ENCODE peak calls at places on chromosomes 13 and 19, in ten cellular contexts. A is AG09309, E is tibial artery, U is neural progenitor cell, Y is psoas muscle, M is fibroblast of the aortic adventitia, S is lung, V is mucosa of descending colon, R is IMR-90, D is cardiac fibroblast. Z is an unnamed sample.

GRCh38 chr13:40137400-40137799 is 481.9 kb downstream of the COG6 start:
- DNase-seq in Y (no peak), R (no peak), V (no peak), D (no peak), E (no peak), A (no peak), U (no peak), M (no peak), S (no peak), Z (no peak)

GRCh38 chr13:112859817-112860190 is 109.2 kb upstream of the MCF2L start:
- DNase-seq in S (no peak), Y (no peak), D (peak), M (peak), E (no peak), U (no peak), R (peak), V (peak), A (no peak), Z (peak)

GRCh38 chr13:73168226-73168992 is 109.6 kb downstream of the KLF5 start:
- DNase-seq in S (no peak), U (no peak), D (peak), M (peak), R (peak), A (no peak), V (no peak), Y (no peak), E (no peak), Z (no peak)

GRCh38 chr19:35744688-35745327 is 410 bp downstream of the U2AF1L4 start:
- DNase-seq in A (peak), M (peak), D (peak), R (peak), Y (peak), E (peak), S (peak), V (peak), U (peak), Z (peak)

GRCh38 chr19:7533281-7533819 is 2.2 kb upstream of the PNPLA6 start:
- DNase-seq in S (peak), E (peak), M (peak), A (no peak), D (peak), R (peak), V (no peak), U (peak), Y (peak), Z (peak)

GRCh38 chr19:33175886-33176669 is 18.1 kb upstream of the LRP3 start:
- DNase-seq in Y (no peak), U (peak), R (peak), D (no peak), A (no peak), S (no peak), V (no peak), E (no peak), M (peak), Z (peak)

GRCh38 chr13:113836917-113837553 is 26.8 kb downstream of the GAS6 start:
- DNase-seq in S (no peak), M (peak), E (peak), Y (peak), D (peak), A (peak), U (no peak), V (peak), R (peak), Z (no peak)

GRCh38 chr13:41060723-41061074 is 610 bp upstream of the WBP4 start:
- DNase-seq in E (peak), S (peak), Y (peak), M (no peak), A (no peak), R (no peak), D (peak), U (peak), V (peak), Z (peak)

GRCh38 chr13:65914707-65915106 is 1315.4 kb downstream of the PCDH9 start:
- DNase-seq in M (peak), A (peak), Y (no peak), V (no peak), R (peak), E (no peak), U (no peak), S (no peak), D (peak), Z (no peak)

GRCh38 chr13:57858376-57858775 is 226.8 kb downstream of the PCDH17 start:
- DNase-seq in A (no peak), M (no peak), E (no peak), V (no peak), U (no peak), R (no peak), D (no peak), S (no peak), Y (no peak), Z (no peak)

GRCh38 chr19:6340493-6341201 is 7.2 kb upstream of the ACER1 start:
- DNase-seq in S (no peak), V (no peak), U (peak), E (no peak), A (no peak), R (no peak), M (no peak), Y (no peak), D (no peak), Z (no peak)

GRCh38 chr19:6667114-6667627 is 2.8 kb downstream of the TNFSF14 start:
- DNase-seq in D (no peak), Y (no peak), U (no peak), A (no peak), R (no peak), S (peak), M (no peak), E (no peak), V (peak), Z (peak)

GRCh38 chr13:111281751-111282311 is 38.6 kb upstream of the TEX29 start:
- DNase-seq in A (peak), D (peak), E (no peak), R (peak), U (no peak), V (no peak), Y (no peak), M (peak), S (no peak), Z (no peak)

GRCh38 chr19:961866-962620 is 22.1 kb upstream of the WDR18 start:
- DNase-seq in Y (no peak), R (peak), V (peak), A (no peak), U (no peak), M (peak), S (no peak), D (peak), E (no peak), Z (no peak)

GRCh38 chr13:91144054-91144453 is 203.4 kb upstream of the MIR17HG start:
- DNase-seq in R (no peak), S (no peak), M (no peak), E (peak), U (no peak), A (no peak), V (no peak), Y (no peak), D (no peak), Z (no peak)

GRCh38 chr19:6825076-6825774 is 52.7 kb downstream of the VAV1 start:
- DNase-seq in U (no peak), M (no peak), D (no peak), V (no peak), Y (no peak), S (no peak), A (no peak), E (peak), R (no peak), Z (no peak)

GRCh38 chr13:111414341-111414740 is 93.9 kb downstream of the TEX29 start:
- DNase-seq in E (no peak), V (no peak), R (no peak), S (no peak), M (no peak), D (no peak), U (no peak), Y (no peak), A (no peak), Z (no peak)

GRCh38 chr13:47237571-47237970 is 340.7 kb upstream of the HTR2A start:
- DNase-seq in E (no peak), V (no peak), S (no peak), Y (no peak), U (no peak), M (no peak), D (no peak), A (no peak), R (no peak), Z (no peak)

GRCh38 chr13:89925107-89925506 is 1422.4 kb upstream of the MIR17HG start:
- DNase-seq in U (peak), Y (no peak), S (no peak), M (peak), D (peak), R (peak), V (no peak), E (no peak), A (no peak), Z (no peak)

GRCh38 chr13:24038405-24038804 is 122.1 kb upstream of the SPATA13 start:
- DNase-seq in V (no peak), R (peak), U (no peak), E (no peak), D (peak), S (peak), A (no peak), M (no peak), Y (no peak), Z (no peak)

GRCh38 chr13:32731576-32731975 is 145.3 kb downstream of the PDS5B start:
- DNase-seq in M (peak), D (peak), U (no peak), A (no peak), S (no peak), R (peak), V (no peak), Y (no peak), E (no peak), Z (no peak)

GRCh38 chr13:95784891-95785290 is 108.0 kb downstream of the DNAJC3 start:
- DNase-seq in E (no peak), V (no peak), D (peak), Y (no peak), R (peak), A (no peak), M (peak), U (no peak), S (no peak), Z (no peak)

GRCh38 chr19:56071151-56071550 is 49.9 kb downstream of the ZNF787 start:
- DNase-seq in U (peak), R (no peak), D (peak), Y (no peak), A (no peak), M (no peak), V (no peak), E (no peak), S (no peak), Z (peak)

GRCh38 chr19:1122972-1123363 is 19.2 kb downstream of the GPX4 start:
- DNase-seq in Y (peak), E (no peak), U (peak), V (peak), D (peak), M (peak), S (peak), R (peak), A (no peak), Z (peak)

GRCh38 chr13:99276706-99277105 is 18.5 kb upstream of the GPR18 start:
- DNase-seq in R (no peak), Y (no peak), D (no peak), A (no peak), E (no peak), M (no peak), S (no peak), U (no peak), V (no peak), Z (no peak)

GRCh38 chr19:55641376-55642152 is 762 bp downstream of the ZNF580 start:
- DNase-seq in M (peak), S (no peak), Y (no peak), E (no peak), A (no peak), U (peak), D (peak), V (no peak), R (peak), Z (no peak)

GRCh38 chr19:50020481-50020880 is 4.7 kb downstream of the VRK3 start:
- DNase-seq in U (no peak), D (peak), A (no peak), E (no peak), M (no peak), V (no peak), R (no peak), S (no peak), Y (no peak), Z (no peak)

GRCh38 chr19:50025794-50026549 is at the start of gene ZNF473:
- DNase-seq in V (peak), R (peak), Y (peak), A (peak), S (peak), E (peak), D (peak), U (peak), M (no peak), Z (peak)

GRCh38 chr19:50024719-50025021 is 502 bp downstream of the VRK3 start:
- DNase-seq in A (no peak), R (no peak), D (no peak), S (no peak), E (no peak), M (no peak), Y (no peak), U (no peak), V (no peak), Z (no peak)

GRCh38 chr19:50025022-50025793 is at the start of gene VRK3:
- DNase-seq in A (peak), D (peak), R (peak), M (peak), S (peak), U (peak), Y (peak), V (peak), E (peak), Z (peak)

DNA sequence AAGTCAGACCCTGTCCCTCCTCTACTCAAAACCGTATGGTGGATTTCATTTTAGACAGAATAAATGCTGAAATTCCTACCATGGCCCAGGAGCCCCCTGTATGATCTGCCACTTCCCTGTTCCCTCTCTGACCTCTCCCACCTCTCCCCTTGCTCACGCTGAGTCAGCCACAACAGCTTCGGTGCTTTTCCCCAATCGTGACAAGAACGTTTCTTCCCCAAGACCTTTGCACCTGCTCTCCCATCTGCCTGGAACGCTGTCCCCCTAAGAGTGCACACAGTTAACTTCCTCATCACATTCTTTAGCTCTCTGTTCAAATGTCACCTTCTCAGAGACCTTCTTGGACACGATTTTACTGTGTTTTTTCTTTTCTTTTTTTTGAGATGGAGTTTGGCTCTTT is 2.3 kb downstream of the VRK3 start:
- DNase-seq in Y (no peak), E (no peak), U (no peak), R (no peak), M (no peak), S (no peak), D (no peak), V (no peak), A (no peak), Z (no peak)
- H3K4me3 ChIP-seq in Y (no peak), E (no peak), U (no peak), R (no peak), M (no peak), S (no peak), D (no peak), V (no peak), A (no peak), Z (no peak)

GRCh38 chr19:54373781-54374266 is 9.1 kb upstream of the LAIR1 start:
- DNase-seq in V (no peak), A (no peak), S (no peak), D (no peak), E (no peak), Y (no peak), M (no peak), R (no peak), U (no peak), Z (no peak)

GRCh38 chr19:54376610-54377009 is 11.9 kb upstream of the LAIR1 start:
- DNase-seq in E (no peak), A (no peak), D (no peak), R (no peak), V (no peak), M (no peak), U (no peak), S (no peak), Y (no peak), Z (peak)

GRCh38 chr19:54383330-54383729 is 18.6 kb upstream of the LAIR1 start:
- DNase-seq in V (no peak), R (no peak), Y (no peak), S (no peak), D (no peak), E (no peak), M (no peak), A (no peak), U (no peak), Z (no peak)

GRCh38 chr19:54380897-54381296 is 16.2 kb upstream of the LAIR1 start:
- DNase-seq in A (no peak), U (no peak), Y (no peak), V (no peak), S (no peak), M (no peak), R (no peak), E (no peak), D (no peak), Z (no peak)

DNA sequence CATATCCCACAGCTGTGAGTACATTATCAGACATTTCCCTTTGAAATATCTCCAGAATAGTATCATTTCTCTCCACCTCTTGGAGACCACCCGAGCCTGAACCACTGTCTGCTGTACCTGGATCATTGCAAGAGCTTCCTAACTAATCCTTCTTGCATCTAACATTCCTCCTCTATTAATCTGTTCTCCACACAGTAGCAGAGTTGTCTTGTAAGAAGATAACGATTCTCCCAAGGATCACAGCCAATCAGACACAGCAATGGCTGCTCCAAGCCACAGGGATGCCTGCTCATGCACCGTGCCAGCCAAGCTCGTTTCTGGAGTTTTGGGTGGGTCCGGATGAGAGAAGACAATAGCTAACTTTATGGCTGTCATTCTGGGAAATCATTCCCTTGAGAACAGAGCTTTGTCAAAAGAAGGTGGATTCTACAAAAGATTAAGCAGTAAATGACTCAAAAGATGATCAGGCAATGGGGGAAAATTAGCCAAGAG is 14.5 kb upstream of the LAIR1 start:
- DNase-seq in V (no peak), Y (no peak), S (no peak), U (no peak), R (no peak), E (no peak), A (no peak), D (no peak), M (no peak), Z (no peak)
- H3K4me3 ChIP-seq in V (no peak), Y (no peak), S (no peak), U (no peak), R (no peak), E (no peak), A (no peak), D (no peak), M (no peak), Z (no peak)

GRCh38 chr19:38932425-38933179 is 1.9 kb downstream of the MRPS12 start:
- DNase-seq in V (peak), Y (no peak), M (peak), S (no peak), U (peak), A (no peak), E (no peak), D (peak), R (peak), Z (no peak)
- H3K4me3 ChIP-seq in V (no peak), Y (peak), M (no peak), S (no peak), U (no peak), A (no peak), E (no peak), D (no peak), R (no peak), Z (no peak)

DNA sequence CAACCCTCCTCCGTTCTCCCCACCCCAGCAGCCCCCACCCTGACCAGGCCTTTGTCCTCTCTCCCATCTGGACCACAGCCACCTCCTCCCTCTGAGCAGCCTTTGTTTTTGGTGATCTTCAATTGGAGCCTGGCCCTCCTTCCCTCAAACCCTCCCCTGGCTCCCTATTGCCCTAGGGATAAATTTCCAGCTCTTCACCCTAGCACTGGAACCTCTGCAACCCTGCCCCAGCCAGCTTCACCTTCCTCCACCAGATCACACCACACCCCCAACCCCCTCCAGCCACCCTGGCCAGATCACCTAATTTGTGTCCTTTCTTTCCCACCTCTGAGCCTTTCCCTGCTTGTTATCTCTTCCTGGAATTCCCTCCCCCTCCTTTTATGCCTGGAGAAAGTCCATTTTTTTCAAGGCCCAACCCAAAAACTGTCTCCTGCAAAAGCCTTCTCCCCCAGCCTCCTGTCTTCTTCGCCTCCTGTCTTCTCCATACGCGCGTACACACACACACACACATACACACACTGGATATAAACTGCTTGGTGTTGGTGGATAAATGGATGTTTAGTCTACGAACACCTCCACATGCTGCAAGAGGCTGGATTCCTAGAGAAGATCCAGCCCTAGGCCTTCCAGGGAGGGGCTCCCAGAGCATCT is 5.2 kb upstream of the TLE2 start:
- DNase-seq in R (peak), M (peak), A (no peak), S (no peak), D (peak), U (peak), Y (no peak), V (no peak), E (no peak), Z (no peak)
- H3K4me3 ChIP-seq in R (no peak), M (peak), A (no peak), S (no peak), D (no peak), U (peak), Y (peak), V (no peak), E (no peak), Z (peak)

DNA sequence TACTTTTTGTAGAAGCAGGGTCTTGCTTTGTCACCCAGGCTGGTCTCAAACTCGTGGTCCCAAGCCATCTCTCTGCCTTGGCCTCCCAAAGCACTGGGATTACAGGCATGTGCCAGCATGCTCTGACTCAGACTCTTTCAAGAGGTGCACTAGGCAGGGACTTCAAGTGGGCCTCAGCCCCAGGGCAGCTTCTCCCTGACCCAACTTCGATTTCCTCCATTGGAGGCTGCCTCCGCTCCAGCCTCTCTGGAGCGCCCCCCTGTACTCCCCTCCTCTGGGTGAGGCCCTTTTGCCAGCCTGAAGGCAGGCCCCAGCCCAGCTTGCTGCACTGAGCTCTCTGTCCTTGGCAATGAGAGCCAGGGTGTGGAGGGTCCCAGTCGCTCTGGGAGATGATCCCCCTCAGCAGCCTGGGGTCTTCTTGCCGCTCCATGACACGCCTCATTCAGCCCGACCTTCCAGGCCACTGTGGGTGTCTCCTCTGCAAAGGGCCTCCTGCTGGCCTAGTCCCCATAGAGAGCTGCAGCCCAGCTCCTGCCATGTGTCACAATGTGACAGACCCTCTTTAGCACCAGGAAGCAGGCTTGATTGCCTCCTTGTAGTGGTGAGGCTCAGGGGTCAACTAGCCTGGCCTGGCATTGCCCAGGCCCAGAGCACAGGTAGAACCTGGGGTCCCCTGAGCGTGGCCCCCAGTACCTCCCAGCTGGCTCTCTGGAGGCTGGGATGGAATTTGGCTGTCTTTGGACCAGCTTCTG is 16.4 kb downstream of the CARM1 start:
- DNase-seq in E (no peak), M (no peak), V (no peak), D (no peak), Y (no peak), U (no peak), A (no peak), R (no peak), S (no peak), Z (no peak)
- H3K4me3 ChIP-seq in E (no peak), M (no peak), V (no peak), D (no peak), Y (no peak), U (peak), A (no peak), R (no peak), S (no peak), Z (no peak)

GRCh38 chr19:40663712-40664692 is 26.4 kb downstream of the NUMBL start:
- DNase-seq in A (no peak), V (no peak), R (peak), S (no peak), M (no peak), Y (no peak), U (no peak), E (no peak), D (peak), Z (peak)
- H3K4me3 ChIP-seq in A (peak), V (no peak), R (peak), S (no peak), M (peak), Y (peak), U (peak), E (peak), D (peak), Z (no peak)

GRCh38 chr19:10089801-10090375 is 3.8 kb downstream of the SHFL start:
- DNase-seq in U (no peak), D (no peak), M (no peak), A (no peak), R (no peak), S (no peak), Y (no peak), V (no peak), E (no peak), Z (no peak)
- H3K4me3 ChIP-seq in U (no peak), D (no peak), M (no peak), A (no peak), R (no peak), S (no peak), Y (no peak), V (no peak), E (no peak), Z (no peak)

Z was measured in spleen.